ENCODE peak calls at places on chromosomes 7 and 10, in eight cellular contexts. D, X, F, J, Y, U, O and A are unnamed samples.

GRCh38 chr7:150405584-150406310 is 26.6 kb downstream of the ZNF775 start:
- DNase-seq in D (no peak), X (no peak), F (no peak), J (peak; percentile 51), Y (no peak), U (no peak), O (no peak), A (peak; percentile 85)

GRCh38 chr10:63264852-63265617 is 131.9 kb downstream of the NRBF2 start:
- DNase-seq in D (peak; percentile 66), X (no peak), F (no peak), J (peak; percentile 49), Y (peak; percentile 24), U (no peak), O (peak; percentile 44), A (no peak)

GRCh38 chr7:98613601-98614425 is 3.3 kb upstream of the NPTX2 start:
- DNase-seq in D (no peak), X (no peak), F (no peak), J (no peak), Y (no peak), U (no peak), O (no peak), A (no peak)

GRCh38 chr7:25314094-25314708 is 85.9 kb upstream of the NPVF start:
- DNase-seq in D (peak; percentile 3), X (no peak), F (no peak), J (peak; percentile 26), Y (no peak), U (no peak), O (no peak), A (no peak)

GRCh38 chr7:2959343-2959680 is 84.4 kb downstream of the CARD11 start:
- DNase-seq in D (no peak), X (no peak), F (no peak), J (no peak), Y (no peak), U (peak; percentile 46), O (no peak), A (peak; percentile 50)

GRCh38 chr10:28858641-28859040 is 181.3 kb downstream of the BAMBI start:
- DNase-seq in D (no peak), X (no peak), F (no peak), J (no peak), Y (no peak), U (no peak), O (no peak), A (no peak)

GRCh38 chr7:97851725-97852124 is 20.5 kb downstream of the ASNS start:
- DNase-seq in D (no peak), X (no peak), F (no peak), J (no peak), Y (no peak), U (peak; percentile 82), O (no peak), A (no peak)

GRCh38 chr10:99279626-99280111 is 44.0 kb upstream of the HPSE2 start:
- DNase-seq in D (no peak), X (no peak), F (no peak), J (no peak), Y (no peak), U (no peak), O (no peak), A (no peak)

GRCh38 chr10:14126697-14127440 is 203.9 kb downstream of the FRMD4A start:
- DNase-seq in D (peak; percentile 10), X (no peak), F (no peak), J (no peak), Y (no peak), U (no peak), O (no peak), A (no peak)

GRCh38 chr10:75111906-75112703 is 649 bp downstream of the SAMD8 start:
- DNase-seq in D (peak; percentile 66), X (peak; percentile 50), F (peak; percentile 1), J (peak; percentile 63), Y (no peak), U (peak; percentile 86), O (peak; percentile 48), A (peak; percentile 71)

GRCh38 chr10:10869592-10869991 is 148.1 kb upstream of the CELF2 start:
- DNase-seq in D (peak; percentile 78), X (no peak), F (no peak), J (no peak), Y (no peak), U (no peak), O (no peak), A (no peak)

GRCh38 chr10:29600821-29601220 is 34.0 kb downstream of the SVIL start:
- DNase-seq in D (no peak), X (no peak), F (no peak), J (no peak), Y (no peak), U (no peak), O (no peak), A (no peak)

GRCh38 chr10:131002031-131002861 is 309.3 kb downstream of the TCERG1L start:
- DNase-seq in D (no peak), X (no peak), F (no peak), J (no peak), Y (no peak), U (no peak), O (no peak), A (no peak)

GRCh38 chr7:157005456-157006204 is 4.8 kb downstream of the MNX1 start:
- DNase-seq in D (no peak), X (no peak), F (no peak), J (no peak), Y (no peak), U (no peak), O (no peak), A (peak; percentile 82)

GRCh38 chr7:105808703-105809590 is 67.5 kb downstream of the ATXN7L1 start:
- DNase-seq in D (peak; percentile 62), X (peak; percentile 59), F (no peak), J (peak; percentile 71), Y (no peak), U (no peak), O (no peak), A (peak; percentile 55)

GRCh38 chr10:83373659-83374058 is 765.6 kb upstream of the GHITM start:
- DNase-seq in D (peak; percentile 40), X (no peak), F (no peak), J (no peak), Y (no peak), U (no peak), O (no peak), A (no peak)

GRCh38 chr10:17651891-17652290 is 7.9 kb downstream of the STAM start:
- DNase-seq in D (no peak), X (no peak), F (no peak), J (no peak), Y (no peak), U (no peak), O (no peak), A (no peak)

GRCh38 chr10:87092861-87093460 is 1.7 kb downstream of the GLUD1 start:
- DNase-seq in D (peak; percentile 46), X (no peak), F (no peak), J (peak; percentile 38), Y (no peak), U (no peak), O (peak; percentile 89), A (no peak)

GRCh38 chr10:11798862-11799735 is 24.1 kb upstream of the PROSER2 start:
- DNase-seq in D (peak; percentile 90), X (no peak), F (no peak), J (no peak), Y (no peak), U (no peak), O (no peak), A (no peak)

GRCh38 chr7:77537595-77538185 is 595 bp downstream of the PTPN12 start:
- DNase-seq in D (no peak), X (peak; percentile 39), F (no peak), J (peak; percentile 47), Y (no peak), U (peak; percentile 74), O (peak; percentile 32), A (peak; percentile 35)

GRCh38 chr10:123093489-123093888 is 42.3 kb upstream of the HMX3 start:
- DNase-seq in D (no peak), X (no peak), F (no peak), J (no peak), Y (no peak), U (no peak), O (no peak), A (no peak)

GRCh38 chr7:103989785-103990775 is 622 bp upstream of the RELN start:
- DNase-seq in D (peak; percentile 45), X (no peak), F (no peak), J (no peak), Y (no peak), U (no peak), O (peak; percentile 59), A (peak; percentile 85)

DNA sequence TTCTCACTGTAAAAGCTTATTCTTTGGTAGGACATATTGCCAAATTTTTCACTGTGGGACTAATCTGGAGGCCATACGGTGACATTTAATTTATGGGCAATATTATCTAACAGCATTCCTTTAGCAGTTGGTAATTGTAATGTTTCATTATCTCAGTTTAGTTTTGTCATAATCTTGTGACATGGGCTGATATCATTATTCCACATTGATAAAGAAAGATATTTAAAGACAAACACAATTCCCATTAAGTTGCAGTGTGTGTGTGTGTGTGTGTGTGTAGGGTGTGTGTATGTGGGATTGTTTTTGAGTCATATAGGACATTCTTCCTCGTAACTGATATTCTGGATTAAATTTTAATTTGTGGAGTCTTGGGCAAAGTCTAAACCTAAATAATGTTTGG is 238.5 kb downstream of the PRKG1 start:
- DNase-seq in D (no peak), X (no peak), F (no peak), J (no peak), Y (no peak), U (no peak), O (no peak), A (no peak)
- H3K27ac ChIP-seq in D (no peak overlapping the region), X (no peak overlapping the region), F (no peak overlapping the region), J (no peak overlapping the region), Y (no peak overlapping the region), U (no peak overlapping the region), O (no peak overlapping the region), A (no peak overlapping the region)

DNA sequence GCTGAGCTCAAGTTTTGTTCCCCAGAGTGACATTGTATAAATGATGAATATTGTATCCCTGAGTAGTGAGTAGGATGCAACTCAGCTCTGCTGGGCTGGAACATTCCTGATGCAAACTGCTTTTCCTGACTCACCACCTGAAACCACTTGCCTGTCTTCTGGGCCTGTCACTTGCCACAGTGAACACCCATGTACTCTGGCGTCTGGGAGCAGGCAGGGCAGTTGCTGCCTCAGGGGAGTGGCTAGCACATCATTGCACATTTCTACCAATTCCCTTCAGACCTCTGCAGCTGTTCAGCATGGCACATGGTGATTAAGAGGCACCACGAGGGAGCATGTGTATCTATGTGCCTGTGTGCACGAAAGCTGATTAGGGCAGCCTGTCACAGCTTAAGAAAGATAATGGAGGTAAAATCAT is 157.3 kb downstream of the SND1 start:
- DNase-seq in D (no peak), X (no peak), F (no peak), J (no peak), Y (no peak), U (no peak), O (no peak), A (no peak)
- TF ChIP-seq POLR2AphosphoS5 in D (no peak), X (no peak), F (no peak), J (no peak), Y (no peak), U (no peak), O (no peak), A (no peak)

GRCh38 chr7:108053250-108053649 is 50.3 kb upstream of the LAMB1 start:
- DNase-seq in D (no peak), X (no peak), F (no peak), J (no peak), Y (no peak), U (no peak), O (no peak), A (no peak)
- H3K27ac ChIP-seq in D (no peak overlapping the region), X (no peak overlapping the region), F (no peak overlapping the region), J (no peak overlapping the region), Y (no peak overlapping the region), U (no peak overlapping the region), O (no peak overlapping the region), A (no peak overlapping the region)

GRCh38 chr7:26420600-26420999 is 128.9 kb downstream of the SNX10 start:
- DNase-seq in D (no peak), X (no peak), F (no peak), J (no peak), Y (no peak), U (no peak), O (no peak), A (no peak)
- TF ChIP-seq POLR2AphosphoS5 in D (no peak), X (no peak), F (no peak), J (no peak), Y (no peak), U (no peak), O (no peak), A (no peak)